ENCODE peak calls at places on chromosomes 5 and 9, in six cellular contexts. One of them, this sample, is unnamed.

GRCh38 chr9:108662935-108663334 is 192.9 kb downstream of the ACTL7B start:
- DNase-seq in left ventricle myocardium inferior: no peak
- DNase-seq in HCT116: no peak
- DNase-seq in nucleus accumbens: no peak
- DNase-seq in fibroblast of pulmonary artery: no peak
- DNase-seq in stimulated activated CD8-positive, alpha-beta memory T cell treated with anti-CD3 and anti-CD28 coated beads, Interleukin-4, amount 100 ng/mL, for 4 hours: no peak
- DNase-seq in this sample: no peak

GRCh38 chr9:15211160-15211993 is 95.6 kb downstream of the TTC39B start:
- DNase-seq in HCT116: peak; percentile 50
- DNase-seq in stimulated activated CD8-positive, alpha-beta memory T cell treated with anti-CD3 and anti-CD28 coated beads, Interleukin-4, amount 100 ng/mL, for 4 hours: peak; percentile 12
- DNase-seq in left ventricle myocardium inferior: no peak
- DNase-seq in fibroblast of pulmonary artery: peak; percentile 86
- DNase-seq in nucleus accumbens: no peak
- DNase-seq in this sample: no peak

GRCh38 chr5:127409236-127409921 is 108.1 kb upstream of the PRRC1 start:
- DNase-seq in stimulated activated CD8-positive, alpha-beta memory T cell treated with anti-CD3 and anti-CD28 coated beads, Interleukin-4, amount 100 ng/mL, for 4 hours: no peak
- DNase-seq in left ventricle myocardium inferior: no peak
- DNase-seq in fibroblast of pulmonary artery: no peak
- DNase-seq in HCT116: no peak
- DNase-seq in nucleus accumbens: no peak
- DNase-seq in this sample: no peak

GRCh38 chr5:42586625-42587024 is 163.4 kb downstream of the GHR start:
- DNase-seq in left ventricle myocardium inferior: peak; percentile 74
- DNase-seq in nucleus accumbens: no peak
- DNase-seq in stimulated activated CD8-positive, alpha-beta memory T cell treated with anti-CD3 and anti-CD28 coated beads, Interleukin-4, amount 100 ng/mL, for 4 hours: no peak
- DNase-seq in fibroblast of pulmonary artery: peak; percentile 15
- DNase-seq in HCT116: no peak
- DNase-seq in this sample: no peak

GRCh38 chr9:83238871-83239624 is 176.1 kb upstream of the RASEF start:
- DNase-seq in fibroblast of pulmonary artery: peak; percentile 36
- DNase-seq in nucleus accumbens: no peak
- DNase-seq in HCT116: no peak
- DNase-seq in left ventricle myocardium inferior: no peak
- DNase-seq in stimulated activated CD8-positive, alpha-beta memory T cell treated with anti-CD3 and anti-CD28 coated beads, Interleukin-4, amount 100 ng/mL, for 4 hours: no peak
- DNase-seq in this sample: no peak

GRCh38 chr5:41346609-41347008 is 133.3 kb upstream of the C6 start:
- DNase-seq in fibroblast of pulmonary artery: peak; percentile 63
- DNase-seq in stimulated activated CD8-positive, alpha-beta memory T cell treated with anti-CD3 and anti-CD28 coated beads, Interleukin-4, amount 100 ng/mL, for 4 hours: no peak
- DNase-seq in HCT116: peak; percentile 3
- DNase-seq in left ventricle myocardium inferior: no peak
- DNase-seq in nucleus accumbens: no peak
- DNase-seq in this sample: no peak

GRCh38 chr5:105978011-105978410 is 1692.7 kb downstream of the EFNA5 start:
- DNase-seq in nucleus accumbens: no peak
- DNase-seq in HCT116: no peak
- DNase-seq in stimulated activated CD8-positive, alpha-beta memory T cell treated with anti-CD3 and anti-CD28 coated beads, Interleukin-4, amount 100 ng/mL, for 4 hours: no peak
- DNase-seq in left ventricle myocardium inferior: no peak
- DNase-seq in fibroblast of pulmonary artery: no peak
- DNase-seq in this sample: no peak

GRCh38 chr9:70561805-70562395 is 147.4 kb upstream of the KLF9 start:
- DNase-seq in stimulated activated CD8-positive, alpha-beta memory T cell treated with anti-CD3 and anti-CD28 coated beads, Interleukin-4, amount 100 ng/mL, for 4 hours: no peak
- DNase-seq in HCT116: no peak
- DNase-seq in left ventricle myocardium inferior: no peak
- DNase-seq in fibroblast of pulmonary artery: no peak
- DNase-seq in nucleus accumbens: no peak
- DNase-seq in this sample: no peak

GRCh38 chr5:78008356-78008967 is 232.3 kb upstream of the TBCA start:
- DNase-seq in left ventricle myocardium inferior: no peak
- DNase-seq in nucleus accumbens: no peak
- DNase-seq in HCT116: peak; percentile 21
- DNase-seq in stimulated activated CD8-positive, alpha-beta memory T cell treated with anti-CD3 and anti-CD28 coated beads, Interleukin-4, amount 100 ng/mL, for 4 hours: no peak
- DNase-seq in fibroblast of pulmonary artery: peak; percentile 68
- DNase-seq in this sample: no peak

GRCh38 chr9:75889977-75890540 is 414 bp upstream of the PCSK5 start:
- DNase-seq in left ventricle myocardium inferior: peak; percentile 28
- DNase-seq in nucleus accumbens: no peak
- DNase-seq in HCT116: no peak
- DNase-seq in stimulated activated CD8-positive, alpha-beta memory T cell treated with anti-CD3 and anti-CD28 coated beads, Interleukin-4, amount 100 ng/mL, for 4 hours: no peak
- DNase-seq in fibroblast of pulmonary artery: peak; percentile 79
- DNase-seq in this sample: no peak

GRCh38 chr5:125199968-125200841 is 453.8 kb upstream of the ZNF608 start:
- DNase-seq in left ventricle myocardium inferior: no peak
- DNase-seq in fibroblast of pulmonary artery: peak; percentile 10
- DNase-seq in stimulated activated CD8-positive, alpha-beta memory T cell treated with anti-CD3 and anti-CD28 coated beads, Interleukin-4, amount 100 ng/mL, for 4 hours: no peak
- DNase-seq in HCT116: no peak
- DNase-seq in nucleus accumbens: peak; percentile 22
- DNase-seq in this sample: no peak

GRCh38 chr5:90939208-90939607 is 380.6 kb downstream of the ADGRV1 start:
- DNase-seq in HCT116: no peak
- DNase-seq in nucleus accumbens: no peak
- DNase-seq in fibroblast of pulmonary artery: no peak
- DNase-seq in stimulated activated CD8-positive, alpha-beta memory T cell treated with anti-CD3 and anti-CD28 coated beads, Interleukin-4, amount 100 ng/mL, for 4 hours: no peak
- DNase-seq in left ventricle myocardium inferior: no peak
- DNase-seq in this sample: no peak

GRCh38 chr5:178293815-178294214 is 61.2 kb upstream of the PHYKPL start:
- DNase-seq in HCT116: no peak
- DNase-seq in left ventricle myocardium inferior: no peak
- DNase-seq in nucleus accumbens: no peak
- DNase-seq in fibroblast of pulmonary artery: no peak
- DNase-seq in stimulated activated CD8-positive, alpha-beta memory T cell treated with anti-CD3 and anti-CD28 coated beads, Interleukin-4, amount 100 ng/mL, for 4 hours: no peak
- DNase-seq in this sample: no peak

GRCh38 chr5:151721087-151721646 is 34.5 kb upstream of the SPARC start:
- DNase-seq in stimulated activated CD8-positive, alpha-beta memory T cell treated with anti-CD3 and anti-CD28 coated beads, Interleukin-4, amount 100 ng/mL, for 4 hours: no peak
- DNase-seq in left ventricle myocardium inferior: no peak
- DNase-seq in HCT116: no peak
- DNase-seq in fibroblast of pulmonary artery: no peak
- DNase-seq in nucleus accumbens: no peak
- DNase-seq in this sample: no peak

GRCh38 chr5:146079695-146080361 is 25.5 kb downstream of the PLAC8L1 start:
- DNase-seq in stimulated activated CD8-positive, alpha-beta memory T cell treated with anti-CD3 and anti-CD28 coated beads, Interleukin-4, amount 100 ng/mL, for 4 hours: no peak
- DNase-seq in left ventricle myocardium inferior: no peak
- DNase-seq in fibroblast of pulmonary artery: peak; percentile 29
- DNase-seq in nucleus accumbens: no peak
- DNase-seq in HCT116: peak; percentile 12
- DNase-seq in this sample: no peak

GRCh38 chr9:91428431-91428830 is 4.8 kb upstream of the NFIL3 start:
- DNase-seq in stimulated activated CD8-positive, alpha-beta memory T cell treated with anti-CD3 and anti-CD28 coated beads, Interleukin-4, amount 100 ng/mL, for 4 hours: no peak
- DNase-seq in fibroblast of pulmonary artery: peak; percentile 42
- DNase-seq in HCT116: no peak
- DNase-seq in left ventricle myocardium inferior: no peak
- DNase-seq in nucleus accumbens: no peak
- DNase-seq in this sample: no peak

GRCh38 chr5:171724771-171725609 is 60.6 kb upstream of the SMIM23 start:
- DNase-seq in stimulated activated CD8-positive, alpha-beta memory T cell treated with anti-CD3 and anti-CD28 coated beads, Interleukin-4, amount 100 ng/mL, for 4 hours: no peak
- DNase-seq in HCT116: no peak
- DNase-seq in nucleus accumbens: no peak
- DNase-seq in left ventricle myocardium inferior: no peak
- DNase-seq in fibroblast of pulmonary artery: no peak
- DNase-seq in this sample: no peak

GRCh38 chr9:110105107-110105506 is 102.9 kb downstream of the C9orf152 start:
- DNase-seq in stimulated activated CD8-positive, alpha-beta memory T cell treated with anti-CD3 and anti-CD28 coated beads, Interleukin-4, amount 100 ng/mL, for 4 hours: no peak
- DNase-seq in left ventricle myocardium inferior: no peak
- DNase-seq in nucleus accumbens: no peak
- DNase-seq in fibroblast of pulmonary artery: peak; percentile 89
- DNase-seq in HCT116: no peak
- DNase-seq in this sample: no peak

GRCh38 chr5:72268753-72269410 is 51.2 kb downstream of the MRPS27 start:
- DNase-seq in HCT116: peak; percentile 44
- DNase-seq in nucleus accumbens: no peak
- DNase-seq in fibroblast of pulmonary artery: peak; percentile 64
- DNase-seq in left ventricle myocardium inferior: no peak
- DNase-seq in stimulated activated CD8-positive, alpha-beta memory T cell treated with anti-CD3 and anti-CD28 coated beads, Interleukin-4, amount 100 ng/mL, for 4 hours: no peak
- DNase-seq in this sample: no peak

GRCh38 chr9:78578016-78578555 is 281.2 kb downstream of the PSAT1 start:
- DNase-seq in fibroblast of pulmonary artery: no peak
- DNase-seq in left ventricle myocardium inferior: no peak
- DNase-seq in nucleus accumbens: no peak
- DNase-seq in stimulated activated CD8-positive, alpha-beta memory T cell treated with anti-CD3 and anti-CD28 coated beads, Interleukin-4, amount 100 ng/mL, for 4 hours: no peak
- DNase-seq in HCT116: no peak
- DNase-seq in this sample: no peak

GRCh38 chr5:175102717-175103116 is 341.3 kb downstream of the DRD1 start:
- DNase-seq in nucleus accumbens: no peak
- DNase-seq in stimulated activated CD8-positive, alpha-beta memory T cell treated with anti-CD3 and anti-CD28 coated beads, Interleukin-4, amount 100 ng/mL, for 4 hours: no peak
- DNase-seq in left ventricle myocardium inferior: no peak
- DNase-seq in HCT116: no peak
- DNase-seq in fibroblast of pulmonary artery: no peak
- DNase-seq in this sample: no peak

GRCh38 chr5:126920291-126920690 is 110.1 kb downstream of the MARCHF3 start:
- DNase-seq in HCT116: no peak
- DNase-seq in nucleus accumbens: no peak
- DNase-seq in stimulated activated CD8-positive, alpha-beta memory T cell treated with anti-CD3 and anti-CD28 coated beads, Interleukin-4, amount 100 ng/mL, for 4 hours: no peak
- DNase-seq in fibroblast of pulmonary artery: peak; percentile 75
- DNase-seq in left ventricle myocardium inferior: no peak
- DNase-seq in this sample: no peak

GRCh38 chr5:98173334-98173733 is 600.1 kb upstream of the RGMB start:
- DNase-seq in nucleus accumbens: no peak
- DNase-seq in fibroblast of pulmonary artery: peak; percentile 38
- DNase-seq in left ventricle myocardium inferior: no peak
- DNase-seq in HCT116: no peak
- DNase-seq in stimulated activated CD8-positive, alpha-beta memory T cell treated with anti-CD3 and anti-CD28 coated beads, Interleukin-4, amount 100 ng/mL, for 4 hours: no peak
- DNase-seq in this sample: no peak

GRCh38 chr5:89546658-89547057 is 663.7 kb upstream of the MEF2C start:
- DNase-seq in stimulated activated CD8-positive, alpha-beta memory T cell treated with anti-CD3 and anti-CD28 coated beads, Interleukin-4, amount 100 ng/mL, for 4 hours: no peak
- DNase-seq in HCT116: no peak
- DNase-seq in left ventricle myocardium inferior: no peak
- DNase-seq in fibroblast of pulmonary artery: no peak
- DNase-seq in nucleus accumbens: no peak
- DNase-seq in this sample: no peak

GRCh38 chr9:114112778-114113585 is 13.9 kb upstream of the KIF12 start:
- DNase-seq in HCT116: no peak
- DNase-seq in fibroblast of pulmonary artery: peak; percentile 61
- DNase-seq in stimulated activated CD8-positive, alpha-beta memory T cell treated with anti-CD3 and anti-CD28 coated beads, Interleukin-4, amount 100 ng/mL, for 4 hours: no peak
- DNase-seq in left ventricle myocardium inferior: peak; percentile 89
- DNase-seq in nucleus accumbens: no peak
- DNase-seq in this sample: no peak

This sample was measured in activated gamma-delta T cell.